ENCODE peak calls at places on chromosomes 7 and 10, in seven cellular contexts. G is upper lobe of right lung; V is stimulated activated CD4-positive, alpha-beta T cell treated with anti-CD3 and anti-CD28 coated beads, Interleukin-2, amount 100 ng/mL, for 48 hours; K is GM04504; Z is stimulated activated CD8-positive, alpha-beta memory T cell treated with anti-CD3 and anti-CD28 coated beads, Interleukin-7, amount 100 ng/mL, for 24 hours; J is pons; E is H4. R is an unnamed sample.

GRCh38 chr7:147483634-147484292 is 1106.8 kb upstream of the C7orf33 start:
- DNase-seq in E (no peak), J (no peak), Z (no peak), G (no peak), V (no peak), K (no peak), R (no peak)

GRCh38 chr10:130171196-130171595 is 35.0 kb downstream of the GLRX3 start:
- DNase-seq in V (no peak), E (no peak), K (no peak), J (no peak), Z (no peak), G (no peak), R (no peak)

GRCh38 chr10:50397312-50398140 is 146.2 kb upstream of the ASAH2 start:
- DNase-seq in K (no peak), E (no peak), G (no peak), J (no peak), V (no peak), Z (no peak), R (no peak)

GRCh38 chr10:85643171-85643838 is 723.3 kb downstream of the GRID1 start:
- DNase-seq in K (no peak), G (no peak), E (no peak), J (no peak), Z (no peak), V (no peak), R (no peak)

GRCh38 chr7:138875794-138876193 is 77.8 kb upstream of the ATP6V0A4 start:
- DNase-seq in K (peak), J (no peak), G (no peak), V (peak), Z (peak), E (peak), R (no peak)

GRCh38 chr10:88442681-88443080 is 140.4 kb downstream of the RNLS start:
- DNase-seq in K (no peak), Z (no peak), E (no peak), J (no peak), V (no peak), G (no peak), R (no peak)

GRCh38 chr7:134364619-134365037 is 47.9 kb upstream of the SLC35B4 start:
- DNase-seq in Z (no peak), E (peak), V (no peak), G (no peak), J (no peak), K (peak), R (no peak)

GRCh38 chr7:104296900-104297299 is 31.5 kb upstream of the LHFPL3 start:
- DNase-seq in Z (no peak), E (no peak), G (no peak), K (no peak), V (no peak), J (no peak), R (no peak)

GRCh38 chr7:34039033-34039432 is 133.7 kb downstream of the BMPER start:
- DNase-seq in E (no peak), J (peak), G (no peak), V (no peak), K (no peak), Z (no peak), R (no peak)

GRCh38 chr10:102604379-102604960 is 39.8 kb upstream of the TRIM8 start:
- DNase-seq in J (no peak), Z (no peak), E (peak), K (no peak), V (no peak), G (no peak), R (no peak)

GRCh38 chr10:12960431-12960898 is 41.0 kb downstream of the CCDC3 start:
- DNase-seq in E (no peak), G (no peak), J (no peak), V (no peak), Z (no peak), K (no peak), R (no peak)

GRCh38 chr10:111824128-111824527 is 359.4 kb downstream of the GPAM start:
- DNase-seq in V (no peak), J (no peak), Z (no peak), E (no peak), G (no peak), K (no peak), R (no peak)

GRCh38 chr10:86821600-86821999 is 65.2 kb downstream of the BMPR1A start:
- DNase-seq in V (no peak), E (no peak), Z (no peak), G (no peak), K (no peak), J (no peak), R (no peak)

GRCh38 chr7:137886266-137886665 is 39.5 kb upstream of the DGKI start:
- DNase-seq in V (no peak), Z (no peak), K (no peak), G (no peak), E (no peak), J (no peak), R (peak)

GRCh38 chr10:45495438-45496152 is 121.6 kb downstream of the ALOX5 start:
- DNase-seq in J (no peak), G (no peak), E (peak), Z (no peak), K (no peak), V (no peak), R (no peak)

GRCh38 chr10:32232378-32232777 is 114.6 kb downstream of the EPC1 start:
- DNase-seq in V (no peak), J (no peak), E (no peak), G (no peak), Z (no peak), K (no peak), R (no peak)

GRCh38 chr7:43686991-43687390 is 42.3 kb downstream of the COA1 start:
- DNase-seq in K (no peak), G (no peak), V (no peak), J (no peak), E (no peak), Z (no peak), R (no peak)

GRCh38 chr10:69409968-69410367 is 6.8 kb downstream of the TACR2 start:
- DNase-seq in V (no peak), K (no peak), E (no peak), G (no peak), Z (no peak), J (peak), R (no peak)

GRCh38 chr7:157527686-157528085 is 190.9 kb downstream of the DNAJB6 start:
- DNase-seq in E (no peak), K (no peak), V (no peak), Z (no peak), G (peak), J (no peak), R (no peak)

GRCh38 chr10:18793951-18794350 is 134.7 kb downstream of the ARL5B start:
- DNase-seq in Z (no peak), E (peak), G (no peak), J (peak), V (no peak), K (no peak), R (no peak)

GRCh38 chr7:102072636-102073209 is 213.9 kb upstream of the SH2B2 start:
- DNase-seq in Z (no peak), J (no peak), V (no peak), G (no peak), K (no peak), E (no peak), R (no peak)

GRCh38 chr10:99742701-99743100 is 10.7 kb downstream of the CUTC start:
- DNase-seq in E (no peak), Z (no peak), J (no peak), K (no peak), V (no peak), G (no peak), R (no peak)

GRCh38 chr7:90708841-90709317 is 112.8 kb downstream of the CDK14 start:
- DNase-seq in J (peak), K (no peak), Z (no peak), V (no peak), E (peak), G (no peak), R (no peak)

GRCh38 chr7:84524714-84525694 is 330.4 kb upstream of the SEMA3A start:
- DNase-seq in Z (no peak), K (peak), J (peak), G (no peak), E (peak), V (no peak), R (no peak)

R was measured in thyroid gland.